ENCODE peak calls at places on chromosomes 13 and 19, in six cellular contexts. O, G, R, Q, K and F are unnamed samples.

GRCh38 chr19:17610384-17610783 is 54.9 kb downstream of the COLGALT1 start:
- DNase-seq in O (no peak), G (no peak), R (no peak), Q (no peak), K (no peak), F (peak; percentile 17)

GRCh38 chr19:55461259-55461973 is at the start of gene ISOC2:
- DNase-seq in O (peak; percentile 100), G (peak; percentile 100), R (peak; percentile 100), Q (peak; percentile 100), K (peak; percentile 100), F (peak; percentile 100)

GRCh38 chr13:75876371-75877050 is 240.4 kb downstream of the LMO7 start:
- DNase-seq in O (peak; percentile 49), G (peak; percentile 77), R (no peak), Q (peak; percentile 52), K (peak; percentile 27), F (peak; percentile 79)

GRCh38 chr13:100240109-100240779 is 151.4 kb downstream of the PCCA start:
- DNase-seq in O (no peak), G (no peak), R (no peak), Q (no peak), K (no peak), F (no peak)

GRCh38 chr13:35630551-35631275 is 154.2 kb upstream of the MAB21L1 start:
- DNase-seq in O (no peak), G (peak; percentile 72), R (no peak), Q (no peak), K (no peak), F (peak; percentile 66)

GRCh38 chr13:44867825-44868224 is 121.4 kb downstream of the NUFIP1 start:
- DNase-seq in O (no peak), G (no peak), R (no peak), Q (no peak), K (no peak), F (peak; percentile 48)

GRCh38 chr19:50896591-50897190 is 14.5 kb downstream of the KLK4 start:
- DNase-seq in O (peak; percentile 32), G (no peak), R (no peak), Q (peak; percentile 75), K (no peak), F (peak; percentile 14)

GRCh38 chr19:33194527-33194883 is 375 bp downstream of the LRP3 start:
- DNase-seq in O (no peak), G (no peak), R (no peak), Q (no peak), K (no peak), F (peak; percentile 10)

GRCh38 chr13:29500426-29500825 is 95.1 kb downstream of the SLC7A1 start:
- DNase-seq in O (no peak), G (no peak), R (no peak), Q (peak; percentile 0), K (no peak), F (no peak)

GRCh38 chr13:113754242-113754641 is 4.8 kb upstream of the TMEM255B start:
- DNase-seq in O (no peak), G (no peak), R (peak; percentile 9), Q (no peak), K (no peak), F (no peak)

GRCh38 chr19:56321254-56321980 is 6.8 kb upstream of the ZSCAN5A start:
- DNase-seq in O (no peak), G (no peak), R (no peak), Q (no peak), K (no peak), F (no peak)

GRCh38 chr19:36111200-36111539 is 227 bp downstream of the OVOL3 start:
- DNase-seq in O (no peak), G (no peak), R (no peak), Q (no peak), K (no peak), F (no peak)

GRCh38 chr19:12721656-12722565 is 1.8 kb downstream of the TNPO2 start:
- DNase-seq in O (peak; percentile 69), G (peak; percentile 59), R (peak; percentile 81), Q (peak; percentile 69), K (peak; percentile 78), F (peak; percentile 90)

GRCh38 chr19:4338441-4339350 is at the start of gene STAP2:
- DNase-seq in O (peak; percentile 77), G (peak; percentile 84), R (peak; percentile 87), Q (peak; percentile 83), K (no peak), F (no peak)

GRCh38 chr13:111610879-111611278 is 290.4 kb downstream of the TEX29 start:
- DNase-seq in O (no peak), G (no peak), R (no peak), Q (no peak), K (no peak), F (no peak)

GRCh38 chr19:4061683-4062575 is 4.8 kb downstream of the ZBTB7A start:
- DNase-seq in O (peak; percentile 78), G (peak; percentile 81), R (peak; percentile 87), Q (peak; percentile 88), K (peak; percentile 22), F (no peak)

GRCh38 chr13:39540929-39541605 is 61.9 kb downstream of the LHFPL6 start:
- DNase-seq in O (no peak), G (no peak), R (no peak), Q (no peak), K (no peak), F (no peak)

GRCh38 chr13:79062291-79062690 is 343.8 kb downstream of the RBM26 start:
- DNase-seq in O (no peak), G (no peak), R (no peak), Q (no peak), K (no peak), F (no peak)

GRCh38 chr13:79051472-79051871 is 354.6 kb downstream of the RBM26 start:
- DNase-seq in O (no peak), G (no peak), R (no peak), Q (no peak), K (no peak), F (no peak)

GRCh38 chr13:79060216-79060615 is 345.8 kb downstream of the RBM26 start:
- DNase-seq in O (no peak), G (no peak), R (no peak), Q (no peak), K (no peak), F (no peak)

GRCh38 chr13:79056706-79057105 is 349.3 kb downstream of the RBM26 start:
- DNase-seq in O (no peak), G (no peak), R (no peak), Q (no peak), K (no peak), F (no peak)
- TF ChIP-seq CTCF in O (no peak), G (peak; percentile 46), R (no peak), Q (no peak), K (no peak), F (no peak)

GRCh38 chr19:840519-841206 is at the start of gene PRTN3:
- DNase-seq in O (no peak), G (no peak), R (peak; percentile 37), Q (no peak), K (no peak), F (no peak)

GRCh38 chr19:843180-843835 is 2.5 kb downstream of the PRTN3 start:
- DNase-seq in O (no peak), G (peak; percentile 54), R (peak; percentile 50), Q (peak; percentile 44), K (peak; percentile 31), F (no peak)

GRCh38 chr19:843836-844299 is 3.1 kb downstream of the PRTN3 start:
- DNase-seq in O (no peak), G (no peak), R (no peak), Q (no peak), K (no peak), F (no peak)

GRCh38 chr19:835201-835810 is 5.5 kb upstream of the PRTN3 start:
- DNase-seq in O (no peak), G (no peak), R (peak; percentile 51), Q (no peak), K (no peak), F (no peak)

DNA sequence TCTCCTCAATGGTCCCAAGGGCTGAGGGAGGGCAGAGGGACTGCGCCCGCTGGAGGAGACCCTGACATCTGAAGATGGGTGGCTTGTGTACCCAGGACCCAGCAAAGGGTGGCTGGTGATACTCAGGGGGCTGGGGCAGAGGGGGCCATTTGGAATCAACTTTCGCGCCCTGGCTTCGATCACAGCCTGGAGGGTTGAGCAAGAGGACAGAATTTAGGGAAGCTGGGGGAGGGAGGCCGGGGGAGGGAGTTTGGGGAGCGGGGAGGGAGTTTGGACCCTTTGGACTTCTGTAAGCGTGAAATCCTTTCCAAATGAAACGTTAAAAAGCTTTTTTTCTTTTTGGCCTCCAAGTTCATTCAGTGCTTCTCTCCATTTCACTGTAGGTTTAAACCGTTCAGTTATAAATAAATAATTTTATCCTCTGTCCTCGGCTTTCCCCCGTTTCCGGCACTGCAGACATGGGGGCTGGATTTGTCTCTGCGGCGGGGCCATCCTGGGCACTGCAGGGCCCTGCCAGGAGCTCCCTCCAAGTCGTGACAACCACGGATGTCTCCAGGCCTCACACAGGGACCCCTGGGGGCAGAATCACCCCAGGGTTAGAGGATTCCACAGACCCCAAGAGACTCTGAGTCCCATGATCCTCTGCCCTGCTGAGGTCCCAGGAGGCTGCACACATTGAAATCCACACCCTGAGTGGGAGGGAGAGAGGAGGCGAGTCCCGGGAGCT is 1.5 kb upstream of the PRTN3 start:
- DNase-seq in O (no peak), G (no peak), R (no peak), Q (no peak), K (no peak), F (no peak)
- H3K4me3 ChIP-seq in O (no peak overlapping the region), G (no peak overlapping the region), R (no peak overlapping the region), Q (no peak overlapping the region), K (no peak overlapping the region), F (no peak overlapping the region)

DNA sequence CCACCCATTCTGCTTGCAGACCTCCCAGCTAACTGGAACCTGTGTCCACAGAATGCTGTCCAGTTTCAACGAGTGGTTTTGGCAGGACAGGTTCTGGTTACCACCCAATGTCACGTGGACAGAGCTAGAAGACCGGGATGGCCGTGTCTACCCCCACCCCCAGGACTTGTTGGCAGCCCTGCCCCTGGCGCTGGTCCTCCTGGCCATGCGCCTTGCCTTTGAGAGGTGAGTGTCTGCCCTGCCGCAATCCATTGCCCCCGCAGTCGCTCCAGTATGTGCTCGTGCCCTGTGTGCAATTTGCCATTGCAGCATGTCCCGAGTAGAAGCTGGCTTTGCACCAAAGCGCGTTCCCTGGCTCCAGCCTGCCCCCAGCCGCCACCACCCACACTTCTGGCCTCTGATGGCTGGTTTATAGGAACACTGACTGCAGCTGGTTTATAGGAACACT is 41.9 kb downstream of the CERS4 start:
- DNase-seq in O (peak; percentile 97), G (no peak), R (no peak), Q (peak; percentile 91), K (peak; percentile 86), F (peak; percentile 72)
- TF ChIP-seq CTCF in O (no peak), G (no peak), R (no peak), Q (no peak), K (no peak), F (no peak)

DNA sequence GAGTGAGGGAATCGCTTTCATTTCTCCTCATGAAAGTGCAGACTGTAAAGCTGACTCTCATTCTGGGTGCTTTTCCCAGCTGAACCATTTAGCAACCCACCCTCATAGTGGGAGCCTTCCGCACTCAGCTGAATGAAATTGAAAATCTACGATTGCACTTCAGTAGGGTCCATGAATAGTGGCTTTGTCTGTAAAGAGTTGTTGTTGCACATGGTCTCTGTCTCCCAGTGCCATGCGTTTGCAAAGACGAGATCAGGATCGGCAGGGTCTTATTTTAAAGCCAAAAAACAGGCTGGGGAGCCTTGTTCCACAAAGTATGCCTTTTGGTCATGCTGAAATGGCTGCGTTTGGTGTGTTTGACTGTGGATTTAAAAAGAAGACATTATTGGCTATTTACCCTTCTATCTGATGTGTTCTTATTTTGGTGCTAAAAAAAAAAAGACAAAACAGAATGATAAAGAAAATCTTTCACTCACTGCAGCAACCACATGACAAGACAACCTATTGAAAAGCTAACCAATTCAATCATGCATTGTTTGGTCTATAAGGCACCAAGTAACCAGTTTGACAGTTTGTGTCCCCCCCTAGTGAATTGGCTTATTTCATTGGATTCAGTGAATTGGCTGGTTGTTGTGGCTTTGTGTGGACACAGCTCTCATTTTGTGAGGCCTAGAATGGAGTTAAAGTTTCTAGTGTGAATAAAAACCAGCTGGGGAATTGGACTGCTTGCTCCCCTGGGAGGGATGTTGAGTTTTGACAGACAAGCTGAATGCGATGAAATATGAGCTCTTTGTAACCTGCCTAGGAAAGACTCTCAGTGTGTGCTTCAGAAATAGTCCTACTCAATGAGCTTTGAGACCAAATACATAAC is 65.6 kb downstream of the ARHGAP35 start:
- DNase-seq in O (no peak), G (no peak), R (no peak), Q (no peak), K (no peak), F (no peak)
- H3K4me3 ChIP-seq in O (no peak overlapping the region), G (no peak overlapping the region), R (no peak overlapping the region), Q (no peak overlapping the region), K (peak overlapping the region; percentile 1), F (no peak overlapping the region)